ENCODE peak calls at places on chromosomes 13 and 19, in eight cellular contexts. A is T1000; E is T follicular helper cell; N is germinal center; Z is retinal pigment epithelial cell; R is activated T-cell treated with anti-CD3 and anti-CD28 coated beads, Interleukin-2, amount 50 U/mL, for 24 hours; S is HS-5; B is SJCRH30. T is an unnamed sample.

GRCh38 chr19:41309225-41310030 is 544 bp upstream of the CCDC97 start:
- DNase-seq in A (no peak), E (no peak), N (no peak), Z (no peak), R (no peak), S (no peak), B (no peak), T (peak)

GRCh38 chr19:44232867-44233266 is 20.5 kb downstream of the ZNF227 start:
- DNase-seq in A (no peak), E (no peak), N (no peak), Z (no peak), R (no peak), S (no peak), B (no peak), T (no peak)

GRCh38 chr13:34627905-34628682 is 314.0 kb upstream of the NBEA start:
- DNase-seq in A (no peak), E (no peak), N (no peak), Z (no peak), R (no peak), S (no peak), B (no peak), T (no peak)

GRCh38 chr19:19403373-19403901 is 2.0 kb upstream of the GATAD2A start:
- DNase-seq in A (no peak), E (no peak), N (no peak), Z (no peak), R (peak), S (no peak), B (no peak), T (no peak)

GRCh38 chr13:52027832-52028231 is 3.3 kb downstream of the UTP14C start:
- DNase-seq in A (no peak), E (no peak), N (no peak), Z (no peak), R (no peak), S (no peak), B (no peak), T (no peak)

GRCh38 chr19:45876411-45877197 is 9.3 kb downstream of the IRF2BP1 start:
- DNase-seq in A (no peak), E (no peak), N (no peak), Z (no peak), R (peak), S (no peak), B (peak), T (no peak)

GRCh38 chr13:50129923-50130685 is 114.9 kb downstream of the KCNRG start:
- DNase-seq in A (no peak), E (no peak), N (peak), Z (no peak), R (peak), S (no peak), B (no peak), T (peak)

GRCh38 chr13:80881495-80882482 is 540.9 kb upstream of the SPRY2 start:
- DNase-seq in A (no peak), E (no peak), N (no peak), Z (no peak), R (no peak), S (no peak), B (peak), T (no peak)

GRCh38 chr19:17847538-17848366 is at the start of gene JAK3:
- DNase-seq in A (no peak), E (peak), N (peak), Z (no peak), R (peak), S (no peak), B (no peak), T (peak)

GRCh38 chr19:53947624-53948023 is 15.1 kb upstream of the CACNG8 start:
- DNase-seq in A (no peak), E (no peak), N (no peak), Z (no peak), R (no peak), S (no peak), B (peak), T (peak)

GRCh38 chr13:35882722-35883497 is 248.3 kb downstream of the DCLK1 start:
- DNase-seq in A (no peak), E (no peak), N (no peak), Z (no peak), R (no peak), S (no peak), B (peak), T (no peak)

GRCh38 chr19:43132696-43133095 is 50.2 kb upstream of the PSG2 start:
- DNase-seq in A (no peak), E (no peak), N (no peak), Z (no peak), R (no peak), S (no peak), B (no peak), T (no peak)

GRCh38 chr19:801861-802496 is 4.7 kb downstream of the PTBP1 start:
- DNase-seq in A (no peak), E (no peak), N (no peak), Z (no peak), R (no peak), S (no peak), B (no peak), T (no peak)

GRCh38 chr19:2476451-2477140 is 669 bp downstream of the GADD45B start:
- DNase-seq in A (no peak), E (peak), N (no peak), Z (no peak), R (peak), S (no peak), B (peak), T (peak)

GRCh38 chr13:73090116-73090811 is 31.5 kb downstream of the KLF5 start:
- DNase-seq in A (peak), E (no peak), N (no peak), Z (peak), R (no peak), S (peak), B (peak), T (no peak)

GRCh38 chr19:10106100-10106936 is at the start of gene PPAN:
- DNase-seq in A (peak), E (peak), N (peak), Z (peak), R (peak), S (peak), B (peak), T (peak)

GRCh38 chr13:85833938-85834337 is 34.7 kb upstream of the SLITRK6 start:
- DNase-seq in A (no peak), E (no peak), N (no peak), Z (no peak), R (no peak), S (no peak), B (peak), T (no peak)

GRCh38 chr19:14127929-14128509 is 8.4 kb downstream of the ASF1B start:
- DNase-seq in A (no peak), E (no peak), N (no peak), Z (no peak), R (no peak), S (no peak), B (no peak), T (no peak)

GRCh38 chr13:20492641-20493040 is 33.0 kb downstream of the CRYL1 start:
- DNase-seq in A (no peak), E (no peak), N (no peak), Z (no peak), R (peak), S (no peak), B (peak), T (no peak)

T was measured in Karpas-422.